ENCODE peak calls at places on chromosomes 16 and 17, in five cellular contexts. Y is lower lobe of right lung, T is HCT116, B is left ventricle myocardium inferior, Z is H1. R is an unnamed sample.

GRCh38 chr17:7959503-7960253 is 27.7 kb downstream of the CNTROB start:
- DNase-seq in Y (no peak), Z (no peak), B (no peak), T (no peak), R (no peak)

GRCh38 chr17:7589891-7590611 is at the start of gene SOX15:
- DNase-seq in Y (no peak), B (no peak), Z (no peak), T (no peak), R (no peak)

GRCh38 chr17:15377608-15378007 is 36.2 kb upstream of the TEKT3 start:
- DNase-seq in B (no peak), Z (no peak), T (peak; percentile 10), Y (no peak), R (no peak)

GRCh38 chr16:7431723-7432122 is 99.1 kb downstream of the RBFOX1 start:
- DNase-seq in Y (no peak), B (no peak), T (no peak), Z (no peak), R (no peak)

GRCh38 chr16:73916839-73917594 is 379.6 kb upstream of the PSMD7 start:
- DNase-seq in Y (no peak), B (peak; percentile 21), T (no peak), Z (no peak), R (no peak)

GRCh38 chr16:22352119-22352518 is 22.3 kb downstream of the CDR2 start:
- DNase-seq in T (no peak), B (no peak), Z (no peak), Y (no peak), R (no peak)

GRCh38 chr17:50361561-50362480 is 11.2 kb downstream of the MRPL27 start:
- DNase-seq in Z (peak; percentile 34), T (peak; percentile 60), B (no peak), Y (peak; percentile 61), R (peak; percentile 26)

GRCh38 chr17:76997981-76998531 is 129.9 kb downstream of the MGAT5B start:
- DNase-seq in Y (no peak), Z (no peak), B (no peak), T (no peak), R (no peak)

GRCh38 chr16:71762186-71762585 is 37.7 kb upstream of the PHLPP2 start:
- DNase-seq in Y (no peak), B (no peak), Z (no peak), T (no peak), R (no peak)

GRCh38 chr16:89292443-89293078 is 75.1 kb downstream of the ZNF778 start:
- DNase-seq in T (no peak), Y (no peak), B (no peak), Z (no peak), R (no peak)

GRCh38 chr17:74211929-74212261 is 1.5 kb upstream of the TTYH2 start:
- DNase-seq in Z (no peak), B (no peak), T (no peak), Y (no peak), R (no peak)

GRCh38 chr17:55086635-55087058 is 118.1 kb downstream of the STXBP4 start:
- DNase-seq in T (peak; percentile 31), B (no peak), Z (no peak), Y (no peak), R (peak; percentile 23)

GRCh38 chr17:20908373-20909273 is 134.2 kb downstream of the USP22 start:
- DNase-seq in Z (peak; percentile 82), T (peak; percentile 34), Y (peak; percentile 92), B (peak; percentile 91), R (peak; percentile 21)

GRCh38 chr17:218711-219110 is 37.3 kb upstream of the DOC2B start:
- DNase-seq in B (no peak), T (no peak), Y (peak; percentile 15), Z (no peak), R (no peak)

GRCh38 chr17:31544186-31544585 is 152.7 kb downstream of the RAB11FIP4 start:
- DNase-seq in Y (no peak), T (no peak), B (no peak), Z (no peak), R (no peak)
- H3K4me3 ChIP-seq in Y (no peak overlapping the region), T (no peak overlapping the region), B (no peak overlapping the region), Z (no peak overlapping the region), R (no peak overlapping the region)

DNA sequence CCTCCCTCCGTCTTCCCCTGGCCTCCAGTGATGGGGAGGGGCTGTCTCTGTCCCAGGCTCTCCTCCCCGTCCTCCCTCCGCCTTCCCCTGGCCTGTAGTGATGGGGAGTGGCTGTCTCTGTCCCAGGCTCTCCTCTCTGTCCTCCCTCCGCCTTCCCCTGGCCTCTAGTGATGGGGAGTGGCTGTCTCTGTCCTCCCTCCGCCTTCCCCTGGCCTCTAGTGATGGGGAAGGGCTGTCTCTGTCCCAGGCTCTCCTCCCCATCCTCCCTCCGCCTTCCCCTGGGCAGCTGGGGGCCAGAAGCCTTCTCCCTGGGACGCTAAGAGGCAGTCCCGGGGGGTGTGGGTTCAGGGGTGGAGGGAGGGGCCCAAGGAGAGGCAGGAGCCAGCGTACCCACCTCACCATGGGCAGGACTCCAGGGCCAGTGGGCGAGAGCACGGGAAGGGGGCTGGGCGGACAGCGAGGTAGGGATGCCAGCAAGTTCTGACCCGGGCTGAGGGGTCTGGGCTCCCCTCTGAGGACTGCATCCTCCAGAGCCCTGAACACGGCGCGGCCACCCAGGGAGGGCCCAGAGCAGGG is 14.8 kb downstream of the UTS2R start:
- DNase-seq in T (no peak), Y (no peak), Z (no peak), B (peak; percentile 53), R (no peak)
- H3K27me3 ChIP-seq in T (no peaks in the 10 kb centered on the region), Y (peaks cover 41% of the 10 kb centered on the region), Z (no peaks in the 10 kb centered on the region), B (peaks cover 41% of the 10 kb centered on the region), R (peaks cover 49% of the 10 kb centered on the region)

GRCh38 chr16:667113-667779 is 686 bp upstream of the RHOT2 start:
- DNase-seq in Z (no peak), T (no peak), Y (no peak), B (no peak), R (no peak)
- H3K4me3 ChIP-seq in Z (no peak overlapping the region), T (no peak overlapping the region), Y (peak overlapping the region; percentile 96), B (peak overlapping the region; percentile 100), R (no peak overlapping the region)

GRCh38 chr17:79615446-79615845 is 4.6 kb upstream of the RBFOX3 start:
- DNase-seq in Y (no peak), T (no peak), B (no peak), Z (no peak), R (no peak)
- H3K27me3 ChIP-seq in Y (peaks cover 53% of the 10 kb centered on the region), T (peaks cover 48% of the 10 kb centered on the region), B (peaks cover 92% of the 10 kb centered on the region), Z (peaks cover 24% of the 10 kb centered on the region), R (peaks cover 56% of the 10 kb centered on the region)

GRCh38 chr17:72219136-72219823 is 98.5 kb downstream of the SOX9 start:
- DNase-seq in Z (no peak), Y (no peak), T (no peak), B (no peak), R (no peak)
- H3K4me3 ChIP-seq in Z (peak overlapping the region; percentile 34), Y (no peak overlapping the region), T (no peak overlapping the region), B (peak overlapping the region; percentile 32), R (peak overlapping the region; percentile 22)

GRCh38 chr16:4623593-4623992 is 1.0 kb upstream of the MGRN1 start:
- DNase-seq in Y (no peak), T (no peak), Z (no peak), B (no peak), R (no peak)

GRCh38 chr16:4626396-4626795 is 1.8 kb downstream of the MGRN1 start:
- DNase-seq in B (no peak), T (no peak), Y (no peak), Z (no peak), R (no peak)

GRCh38 chr16:4624015-4624826 is at the start of gene MGRN1:
- DNase-seq in T (peak; percentile 96), Y (peak; percentile 95), Z (peak; percentile 82), B (peak; percentile 94), R (peak; percentile 90)

GRCh38 chr16:4624827-4625616 is 396 bp downstream of the MGRN1 start:
- DNase-seq in B (peak; percentile 60), Z (no peak), T (no peak), Y (peak; percentile 88), R (no peak)

GRCh38 chr16:4625617-4626159 is 1.1 kb downstream of the MGRN1 start:
- DNase-seq in T (no peak), Y (no peak), Z (no peak), B (no peak), R (no peak)
- H3K27me3 ChIP-seq in T (no peaks in the 10 kb centered on the region), Y (no peaks in the 10 kb centered on the region), Z (no peaks in the 10 kb centered on the region), B (no peaks in the 10 kb centered on the region), R (no peaks in the 10 kb centered on the region)

DNA sequence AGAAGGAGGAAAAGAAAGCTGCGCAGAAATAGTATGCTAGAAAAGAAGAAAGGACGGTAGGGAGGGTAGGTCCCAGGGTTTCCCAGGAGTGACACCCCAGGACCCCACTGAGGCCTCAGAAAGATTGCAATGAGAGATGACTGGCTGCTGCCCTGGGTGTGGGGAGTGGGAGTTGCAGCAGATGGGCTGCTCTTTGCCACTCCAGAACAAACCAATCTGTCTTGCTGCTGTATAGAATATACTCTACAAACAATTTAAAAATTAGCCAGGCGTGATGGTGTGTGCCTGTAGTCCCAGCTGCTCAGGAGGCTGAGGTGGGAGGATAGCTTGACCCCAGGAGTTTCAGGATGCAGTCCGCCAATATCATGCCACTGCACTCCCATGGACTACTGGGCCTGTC is 207.6 kb upstream of the C16orf82 start:
- DNase-seq in B (no peak), Z (no peak), T (no peak), Y (no peak), R (no peak)
- H3K4me3 ChIP-seq in B (no peak overlapping the region), Z (no peak overlapping the region), T (no peak overlapping the region), Y (no peak overlapping the region), R (no peak overlapping the region)